ENCODE peak calls at places on chromosome X, in four cellular contexts. K, Q, U and P are unnamed samples.

GRCh38 chrX:1673337-1673736 is 58.5 kb downstream of the ASMT start:
- DNase-seq in K (no peak), Q (no peak), U (peak), P (peak)

GRCh38 chrX:87338510-87338909 is 179.1 kb upstream of the KLHL4 start:
- DNase-seq in K (no peak), Q (no peak), U (no peak), P (peak)

GRCh38 chrX:131068945-131069719 is 11.0 kb downstream of the ARHGAP36 start:
- DNase-seq in K (no peak), Q (no peak), U (peak), P (peak)

GRCh38 chrX:45050558-45050957 is 150.1 kb downstream of the DIPK2B start:
- DNase-seq in K (no peak), Q (no peak), U (no peak), P (no peak)

GRCh38 chrX:109889289-109890006 is 113.5 kb upstream of the TMEM164 start:
- DNase-seq in K (no peak), Q (no peak), U (no peak), P (peak)

GRCh38 chrX:130216312-130216711 is 44.5 kb downstream of the RAB33A start:
- DNase-seq in K (no peak), Q (no peak), U (no peak), P (no peak)

GRCh38 chrX:20829665-20830481 is 544.3 kb upstream of the CNKSR2 start:
- DNase-seq in K (no peak), Q (no peak), U (no peak), P (no peak)

GRCh38 chrX:72421797-72422196 is 116.1 kb upstream of the CITED1 start:
- DNase-seq in K (no peak), Q (no peak), U (no peak), P (no peak)

GRCh38 chrX:152991123-152991522 is 2.8 kb downstream of the PNMA5 start:
- DNase-seq in K (no peak), Q (no peak), U (no peak), P (no peak)